ENCODE peak calls at places on chromosomes 4 and X, in four cellular contexts. J is stomach, T is HL-60, A is SK-N-MC. F is an unnamed sample.

GRCh38 chrX:114134465-114134864 is 449.4 kb upstream of the HTR2C start:
- DNase-seq in J (no peak), T (no peak), A (no peak), F (no peak)

GRCh38 chrX:115562492-115562872 is 1.5 kb downstream of the PLS3 start:
- DNase-seq in J (no peak), T (no peak), A (no peak), F (no peak)

GRCh38 chrX:71911023-71911730 is 532 bp downstream of the NHSL2 start:
- DNase-seq in J (no peak), T (no peak), A (no peak), F (peak)

GRCh38 chrX:47321386-47321785 is 49.0 kb upstream of the ZNF157 start:
- DNase-seq in J (no peak), T (no peak), A (no peak), F (no peak)

GRCh38 chrX:85828771-85829170 is 218.6 kb downstream of the CHM start:
- DNase-seq in J (no peak), T (no peak), A (no peak), F (no peak)

GRCh38 chr4:18914182-18914581 is 892.6 kb upstream of the LCORL start:
- DNase-seq in J (no peak), T (no peak), A (no peak), F (no peak)

GRCh38 chr4:133084421-133084820 is 64.7 kb upstream of the PCDH10 start:
- DNase-seq in J (no peak), T (no peak), A (no peak), F (no peak)

GRCh38 chr4:128320656-128321055 is 33.0 kb upstream of the PGRMC2 start:
- DNase-seq in J (no peak), T (no peak), A (no peak), F (no peak)

GRCh38 chr4:99459546-99460042 is 24.5 kb upstream of the ADH7 start:
- DNase-seq in J (no peak), T (no peak), A (no peak), F (no peak)

GRCh38 chrX:152641996-152642395 is 4.3 kb downstream of the GABRQ start:
- DNase-seq in J (no peak), T (no peak), A (no peak), F (no peak)

GRCh38 chr4:117811731-117812130 is 222.6 kb upstream of the NDST3 start:
- DNase-seq in J (no peak), T (no peak), A (no peak), F (no peak)

GRCh38 chr4:20395160-20395773 is 143.6 kb downstream of the SLIT2 start:
- DNase-seq in J (peak), T (no peak), A (no peak), F (no peak)

GRCh38 chr4:169615467-169616106 is 3.2 kb upstream of the NEK1 start:
- DNase-seq in J (no peak), T (no peak), A (no peak), F (no peak)

GRCh38 chr4:10157478-10158354 is 41.1 kb upstream of the WDR1 start:
- DNase-seq in J (peak), T (no peak), A (no peak), F (no peak)

GRCh38 chr4:102466298-102466697 is 34.9 kb upstream of the NFKB1 start:
- DNase-seq in J (no peak), T (no peak), A (no peak), F (no peak)

GRCh38 chr4:173821031-173821430 is 291.0 kb upstream of the HAND2 start:
- DNase-seq in J (no peak), T (no peak), A (no peak), F (no peak)

GRCh38 chr4:55543858-55544257 is 2.9 kb downstream of the CLOCK start:
- DNase-seq in J (no peak), T (no peak), A (no peak), F (no peak)

GRCh38 chrX:38117485-38117884 is 103.2 kb downstream of the SRPX start:
- DNase-seq in J (peak), T (no peak), A (no peak), F (no peak)

GRCh38 chr4:169807934-169808333 is 50.2 kb upstream of the HPF1 start:
- DNase-seq in J (no peak), T (no peak), A (no peak), F (no peak)

GRCh38 chr4:183589710-183590109 is 69.3 kb downstream of the RWDD4 start:
- DNase-seq in J (no peak), T (no peak), A (no peak), F (no peak)

GRCh38 chr4:13626492-13627184 is 887 bp downstream of the BOD1L1 start:
- DNase-seq in J (no peak), T (no peak), A (no peak), F (no peak)

GRCh38 chrX:63349307-63349706 is 1.8 kb downstream of the SPIN4 start:
- DNase-seq in J (no peak), T (no peak), A (no peak), F (no peak)

GRCh38 chr4:184268574-184269160 is 51.0 kb upstream of the ENPP6 start:
- DNase-seq in J (no peak), T (no peak), A (peak), F (no peak)

GRCh38 chr4:65968873-65969272 is 298.6 kb upstream of the EPHA5 start:
- DNase-seq in J (no peak), T (no peak), A (peak), F (no peak)

GRCh38 chrX:129193357-129193756 is 329.9 kb downstream of the SMARCA1 start:
- DNase-seq in J (no peak), T (no peak), A (no peak), F (no peak)

GRCh38 chr4:102642571-102643298 is 118.0 kb downstream of the MANBA start:
- DNase-seq in J (no peak), T (no peak), A (no peak), F (no peak)

GRCh38 chrX:74449937-74450330 is 28.6 kb downstream of the SLC16A2 start:
- DNase-seq in J (no peak), T (no peak), A (no peak), F (no peak)

GRCh38 chr4:123995939-123996338 is 599.3 kb downstream of the SPRY1 start:
- DNase-seq in J (no peak), T (no peak), A (no peak), F (no peak)

GRCh38 chr4:76061977-76062376 is 12.5 kb upstream of the ART3 start:
- DNase-seq in J (no peak), T (no peak), A (no peak), F (no peak)

GRCh38 chr4:71607780-71608673 is 175.9 kb downstream of the GC start:
- DNase-seq in J (no peak), T (no peak), A (no peak), F (no peak)

GRCh38 chrX:71118032-71118984 is at the start of gene MED12:
- DNase-seq in J (peak), T (peak), A (no peak), F (peak)

GRCh38 chrX:51902651-51903050 is 9.2 kb downstream of the MAGED1 start:
- DNase-seq in J (no peak), T (no peak), A (no peak), F (no peak)

GRCh38 chr4:99855677-99856076 is 38.5 kb downstream of the LAMTOR3 start:
- DNase-seq in J (no peak), T (peak), A (no peak), F (no peak)

GRCh38 chr4:170247585-170247984 is 157.8 kb upstream of the AADAT start:
- DNase-seq in J (no peak), T (no peak), A (no peak), F (no peak)

GRCh38 chrX:151896734-151897474 is 15.8 kb upstream of the MAGEA4 start:
- DNase-seq in J (no peak), T (no peak), A (peak), F (no peak)

GRCh38 chr4:75634281-75634680 is 4.0 kb upstream of the CDKL2 start:
- DNase-seq in J (no peak), T (no peak), A (no peak), F (no peak)

GRCh38 chr4:27068151-27068862 is 207.7 kb downstream of the STIM2 start:
- DNase-seq in J (no peak), T (no peak), A (no peak), F (no peak)

GRCh38 chr4:149409186-149410056 is 406.2 kb downstream of the IQCM start:
- DNase-seq in J (no peak), T (no peak), A (no peak), F (no peak)

GRCh38 chr4:184514121-184514988 is 40.0 kb upstream of the IRF2 start:
- DNase-seq in J (no peak), T (peak), A (no peak), F (no peak)

GRCh38 chr4:140099993-140100392 is 54.0 kb downstream of the MAML3 start:
- DNase-seq in J (no peak), T (no peak), A (peak), F (no peak)
- TF ChIP-seq POLR2AphosphoS5 in J (no peak), T (no peak), A (no peak), F (peak)

GRCh38 chrX:16023790-16024734 is 99.3 kb upstream of the GRPR start:
- DNase-seq in J (no peak), T (no peak), A (no peak), F (no peak)

DNA sequence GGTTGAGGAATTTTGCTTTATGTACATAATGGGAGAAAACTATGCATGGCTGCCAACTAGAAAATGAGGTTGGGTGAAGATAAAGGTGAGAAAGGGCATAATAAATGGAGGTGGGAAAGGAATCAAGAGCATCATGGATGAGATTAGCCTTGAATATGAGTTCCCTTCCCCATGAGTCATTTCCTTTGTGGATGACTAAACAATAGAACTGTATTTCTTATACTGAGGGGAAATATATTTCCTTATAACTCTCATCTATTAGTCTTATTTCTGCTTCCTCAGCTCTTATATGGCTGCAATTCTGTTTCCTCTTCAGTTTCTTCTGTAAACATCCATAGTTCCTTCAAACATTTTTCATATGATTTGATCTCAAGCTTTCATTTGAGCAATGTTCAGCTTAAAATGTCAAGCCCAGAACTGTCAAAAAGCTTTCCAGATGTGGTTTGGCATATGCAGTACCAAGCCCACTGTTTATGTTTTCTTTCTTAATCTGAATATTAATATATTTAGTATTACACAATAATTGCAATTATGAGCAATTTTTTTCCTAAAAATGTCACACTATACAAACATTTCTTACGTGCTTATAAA is 100.7 kb upstream of the GRPR start:
- DNase-seq in J (no peak), T (no peak), A (no peak), F (no peak)
- TF ChIP-seq POLR2AphosphoS5 in J (no peak), T (no peak), A (no peak), F (no peak)

GRCh38 chrX:41350976-41351569 is 17.1 kb downstream of the DDX3X start:
- DNase-seq in J (no peak), T (no peak), A (no peak), F (no peak)

GRCh38 chrX:41352329-41352801 is 18.4 kb downstream of the DDX3X start:
- DNase-seq in J (no peak), T (no peak), A (no peak), F (no peak)

GRCh38 chrX:41348551-41348950 is 14.6 kb downstream of the DDX3X start:
- DNase-seq in J (no peak), T (no peak), A (no peak), F (no peak)

GRCh38 chrX:41351923-41352322 is 18.0 kb downstream of the DDX3X start:
- DNase-seq in J (no peak), T (no peak), A (no peak), F (no peak)

GRCh38 chrX:41350150-41350975 is 16.4 kb downstream of the DDX3X start:
- DNase-seq in J (no peak), T (no peak), A (no peak), F (no peak)
- TF ChIP-seq POLR2AphosphoS5 in J (no peak), T (peak), A (peak), F (no peak)

DNA sequence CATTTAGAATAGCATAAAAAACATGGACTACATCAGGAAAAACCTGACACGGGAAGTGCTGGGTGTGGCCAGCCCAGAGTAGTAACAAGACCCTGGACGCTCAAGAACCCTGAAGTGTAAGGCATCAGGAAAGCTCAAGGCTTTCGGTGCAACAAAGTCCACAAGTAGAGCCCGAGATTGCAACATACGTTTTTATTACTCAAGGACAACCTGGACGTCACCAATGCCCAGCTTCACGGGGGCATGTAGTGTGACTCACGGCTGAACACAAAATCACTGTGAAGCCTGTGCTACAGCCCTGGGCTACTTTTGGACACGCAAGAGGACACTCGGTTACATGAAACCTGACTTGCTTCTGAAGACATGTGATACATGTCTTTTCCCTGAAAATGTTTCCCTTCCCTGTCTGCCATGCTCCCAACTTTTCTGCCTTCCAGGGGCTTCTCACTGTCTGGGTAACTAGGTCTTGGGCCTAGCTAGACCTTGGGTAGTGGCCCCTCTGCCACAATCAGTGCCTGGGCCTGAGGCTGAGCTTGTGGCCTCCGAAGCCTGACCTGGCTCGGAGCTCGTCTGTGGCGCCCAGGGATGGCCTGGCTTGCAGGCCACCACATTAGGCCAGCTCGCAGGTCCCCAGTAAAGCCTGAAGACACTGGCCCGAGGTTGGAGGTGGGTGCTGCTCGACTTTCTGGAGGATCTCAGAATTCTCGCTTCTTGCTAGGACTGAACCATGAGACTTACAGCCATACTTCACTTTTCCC is 9.2 kb downstream of the IRAK1 start:
- DNase-seq in J (no peak), T (peak), A (no peak), F (peak)
- TF ChIP-seq POLR2AphosphoS5 in J (no peak), T (no peak), A (no peak), F (peak)

DNA sequence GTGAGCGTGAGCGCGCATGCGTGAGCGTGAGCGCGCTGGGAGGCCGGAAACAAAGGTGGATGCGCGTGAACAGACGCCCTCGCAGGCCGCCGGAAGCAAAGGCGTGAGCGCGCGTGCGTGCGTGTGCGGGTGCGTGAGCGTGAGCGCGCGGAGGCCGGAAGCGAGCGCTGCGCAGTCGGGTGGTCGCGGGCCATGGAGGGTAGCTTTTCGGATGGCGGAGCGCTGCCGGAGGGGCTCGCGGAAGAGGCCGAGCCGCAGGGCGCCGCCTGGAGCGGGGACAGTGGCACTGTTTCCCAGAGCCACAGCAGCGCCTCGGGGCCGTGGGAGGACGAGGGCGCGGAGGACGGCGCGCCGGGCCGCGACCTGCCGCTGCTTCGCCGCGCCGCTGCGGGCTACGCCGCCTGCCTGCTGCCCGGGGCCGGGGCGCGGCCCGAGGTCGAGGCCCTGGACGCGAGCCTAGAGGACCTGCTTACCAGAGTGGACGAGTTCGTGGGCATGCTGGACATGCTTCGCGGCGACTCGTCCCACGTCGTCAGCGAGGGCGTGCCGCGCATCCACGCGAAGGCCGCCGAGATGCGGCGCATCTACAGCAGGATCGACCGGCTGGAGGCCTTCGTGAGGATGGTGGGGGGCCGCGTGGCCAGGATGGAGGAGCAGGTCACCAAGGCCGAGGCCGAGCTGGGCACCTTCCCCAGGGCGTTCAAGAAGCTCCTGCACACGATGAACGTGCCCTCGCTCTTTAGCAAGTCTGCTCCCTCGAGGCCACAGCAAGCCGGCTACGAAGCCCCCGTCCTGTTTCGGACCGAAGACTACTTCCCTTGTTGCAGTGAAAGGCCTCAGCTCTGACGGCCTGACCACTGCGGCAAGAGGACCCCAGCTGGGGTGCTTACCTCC is at the start of gene BLOC1S4:
- DNase-seq in J (peak), T (peak), A (no peak), F (peak)
- TF ChIP-seq POLR2AphosphoS5 in J (peak), T (peak), A (peak), F (peak)

GRCh38 chr4:81806485-81806884 is 334.8 kb upstream of the RASGEF1B start:
- DNase-seq in J (no peak), T (no peak), A (no peak), F (no peak)
- TF ChIP-seq POLR2AphosphoS5 in J (no peak), T (no peak), A (no peak), F (no peak)

GRCh38 chr4:163710158-163710557 is 215.7 kb downstream of the TMA16 start:
- DNase-seq in J (no peak), T (no peak), A (no peak), F (no peak)

GRCh38 chr4:163707873-163708272 is 213.4 kb downstream of the TMA16 start:
- DNase-seq in J (no peak), T (no peak), A (no peak), F (no peak)

DNA sequence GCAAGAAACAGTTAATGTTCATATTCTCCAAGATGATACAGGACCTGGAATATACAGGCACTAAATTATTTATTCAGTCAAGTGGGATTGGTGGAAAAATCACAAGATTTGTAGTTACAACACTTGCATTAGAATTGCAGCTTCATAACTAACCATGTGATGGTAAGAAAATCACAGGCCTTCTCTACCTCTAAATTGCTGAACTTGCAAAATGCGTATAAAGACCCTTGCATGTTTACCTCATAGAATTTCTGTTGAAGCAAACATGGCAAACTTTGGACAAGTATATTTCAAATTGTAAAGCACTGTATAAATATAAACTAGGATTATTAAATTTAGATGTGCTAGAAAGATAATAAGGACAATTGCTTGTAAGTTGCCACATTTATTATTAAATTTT is 215.1 kb downstream of the TMA16 start:
- DNase-seq in J (no peak), T (no peak), A (no peak), F (no peak)
- TF ChIP-seq POLR2AphosphoS5 in J (no peak), T (no peak), A (no peak), F (no peak)

GRCh38 chr4:176195184-176195978 is at the start of gene SPATA4:
- DNase-seq in J (peak), T (peak), A (peak), F (peak)
- TF ChIP-seq POLR2AphosphoS5 in J (peak), T (peak), A (peak), F (peak)

DNA sequence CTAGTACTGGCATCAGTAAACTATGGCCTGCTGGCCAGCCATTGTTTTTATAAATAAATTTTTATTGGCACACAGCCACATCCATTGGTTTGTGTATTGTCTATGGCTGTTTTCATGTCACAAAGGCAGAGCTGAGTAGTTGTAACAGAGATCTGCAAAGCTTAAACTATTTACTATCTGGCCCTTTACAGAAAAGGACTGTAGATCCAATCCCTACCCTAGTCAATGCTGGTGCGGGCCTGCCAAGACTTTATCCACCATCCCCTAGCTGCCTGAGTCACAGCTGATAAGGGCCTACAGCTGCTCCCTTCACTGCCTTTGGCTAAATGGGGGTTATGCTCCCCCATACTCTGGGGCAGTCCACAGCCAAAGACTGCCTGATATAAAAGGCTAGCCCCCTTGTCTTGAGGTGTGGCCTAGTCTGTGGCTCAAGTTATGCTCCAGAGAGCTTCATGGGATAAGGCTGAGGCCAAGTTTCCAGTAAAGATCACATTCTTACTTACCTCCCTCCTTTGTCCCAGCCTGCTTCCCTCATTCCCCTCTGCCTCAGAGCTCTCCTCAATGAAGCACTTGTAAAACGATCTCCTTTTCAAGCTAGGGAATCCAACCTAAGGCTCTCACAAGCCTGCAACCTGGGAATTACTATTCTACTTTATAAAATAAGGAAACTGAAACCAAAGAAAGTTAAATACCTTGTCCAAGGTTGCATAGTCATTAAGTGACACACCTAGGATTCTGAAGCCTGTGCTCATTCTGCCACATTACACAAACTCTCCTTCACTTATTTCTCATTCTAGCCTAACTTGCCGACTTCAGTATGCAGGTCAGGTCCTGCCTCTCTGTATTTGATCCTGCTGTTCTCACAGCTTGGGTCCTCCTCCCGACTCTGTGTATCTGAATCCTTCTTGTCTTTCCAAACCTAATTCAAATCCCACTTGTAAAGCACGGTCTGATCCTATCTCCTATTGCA is 20.7 kb downstream of the ACE2 start:
- DNase-seq in J (peak), T (no peak), A (no peak), F (no peak)
- TF ChIP-seq POLR2AphosphoS5 in J (no peak), T (no peak), A (no peak), F (no peak)

F was measured in upper lobe of left lung.